ENCODE peak calls at places on chromosomes 16 and 17, in five cellular contexts. X is GM23248; W is activated T-helper 9 cell treated with anti-CD3 and anti-CD28 coated beads, Interleukin-2, amount 50 U/mL, for 16 hours; R is activated CD4-positive, alpha-beta T cell treated with anti-CD3 and anti-CD28 coated beads, Interleukin-2, amount 50 U/mL, for 1 hour; C is stimulated activated CD4-positive, alpha-beta T cell treated with anti-CD3 and anti-CD28 coated beads, TNF-alpha, amount 100 ng/mL, for 1 hour. B is an unnamed sample.

GRCh38 chr16:20678242-20678641 is 19.2 kb downstream of the ACSM1 start:
- DNase-seq in X (no peak), W (no peak), R (no peak), C (no peak), B (no peak)

GRCh38 chr16:85169333-85170065 is 57.2 kb upstream of the CIBAR2 start:
- DNase-seq in X (peak; percentile 70), W (no peak), R (no peak), C (no peak), B (no peak)

GRCh38 chr17:557371-557770 is 157.3 kb downstream of the VPS53 start:
- DNase-seq in X (peak; percentile 68), W (no peak), R (no peak), C (no peak), B (no peak)

GRCh38 chr16:57640185-57640584 is 11.8 kb downstream of the ADGRG1 start:
- DNase-seq in X (no peak), W (no peak), R (no peak), C (no peak), B (no peak)

GRCh38 chr17:81035389-81036127 is 607 bp downstream of the BAIAP2 start:
- DNase-seq in X (peak; percentile 63), W (no peak), R (no peak), C (no peak), B (peak; percentile 27)

GRCh38 chr17:66978514-66979061 is 14.1 kb downstream of the CACNG4 start:
- DNase-seq in X (no peak), W (no peak), R (no peak), C (no peak), B (no peak)

GRCh38 chr17:6514371-6514770 is 42.0 kb downstream of the PITPNM3 start:
- DNase-seq in X (peak; percentile 29), W (no peak), R (no peak), C (no peak), B (no peak)

GRCh38 chr17:41507315-41507880 is 2.0 kb upstream of the KRT13 start:
- DNase-seq in X (no peak), W (no peak), R (no peak), C (no peak), B (no peak)

GRCh38 chr16:89118361-89119061 is 24.9 kb downstream of the ACSF3 start:
- DNase-seq in X (no peak), W (no peak), R (no peak), C (no peak), B (no peak)

GRCh38 chr17:41404024-41404651 is 6.7 kb upstream of the KRT31 start:
- DNase-seq in X (peak; percentile 97), W (peak; percentile 31), R (no peak), C (no peak), B (peak; percentile 43)

GRCh38 chr16:28282045-28282444 is 10.3 kb upstream of the SBK1 start:
- DNase-seq in X (no peak), W (no peak), R (no peak), C (no peak), B (no peak)

B was measured in CD4-positive, alpha-beta memory T cell.